ENCODE peak calls at places on chromosomes 7 and 10, in ten cellular contexts. W is Caki2; X is IMR-90; H is progenitor cell of endocrine pancreas; N is activated CD4-positive, alpha-beta T cell treated with anti-CD3 and anti-CD28 coated beads, Interleukin-2, amount 50 U/mL, for 24 hours; F is putamen; J is caudate nucleus; C is NCI-H1105 treated with DMSO at 0.1 percent for 48 hours; M is stimulated activated CD8-positive, alpha-beta memory T cell treated with anti-CD3 and anti-CD28 coated beads, Interleukin-4, amount 100 ng/mL, for 24 hours; I is effector memory CD8-positive, alpha-beta T cell. S is an unnamed sample.

GRCh38 chr10:44316187-44316921 is 68.5 kb downstream of the CXCL12 start:
- DNase-seq in C (no peak), M (no peak), F (no peak), X (no peak), H (no peak), J (no peak), W (peak), N (no peak), I (peak), S (no peak)

GRCh38 chr10:75978213-75978612 is 546.8 kb downstream of the LRMDA start:
- DNase-seq in X (no peak), C (no peak), N (no peak), I (no peak), F (no peak), H (no peak), W (peak), M (no peak), J (no peak), S (no peak)

GRCh38 chr7:97639036-97639435 is 92.8 kb upstream of the TAC1 start:
- DNase-seq in I (no peak), H (no peak), N (no peak), F (no peak), J (no peak), M (no peak), X (no peak), W (peak), C (no peak), S (no peak)

GRCh38 chr10:111835562-111835961 is 348.0 kb downstream of the GPAM start:
- DNase-seq in N (no peak), M (no peak), J (no peak), X (no peak), C (no peak), W (no peak), I (no peak), H (no peak), F (no peak), S (no peak)

GRCh38 chr7:20835111-20835750 is 48.5 kb upstream of the SP8 start:
- DNase-seq in M (no peak), H (no peak), N (no peak), C (no peak), X (no peak), W (no peak), J (no peak), F (no peak), I (no peak), S (no peak)

GRCh38 chr10:5079306-5079830 is 14.8 kb upstream of the AKR1C3 start:
- DNase-seq in C (no peak), M (no peak), I (no peak), N (no peak), F (no peak), W (peak), X (no peak), J (no peak), H (no peak), S (no peak)

GRCh38 chr10:67622984-67623383 is 73.0 kb downstream of the CTNNA3 start:
- DNase-seq in J (no peak), C (no peak), X (no peak), W (no peak), M (no peak), F (no peak), I (no peak), N (no peak), H (no peak), S (no peak)

GRCh38 chr10:129852829-129853228 is 111.2 kb downstream of the EBF3 start:
- DNase-seq in N (no peak), F (no peak), X (no peak), J (no peak), M (no peak), W (no peak), C (peak), H (no peak), I (no peak), S (no peak)

GRCh38 chr10:99430116-99430450 is 341 bp downstream of the GOT1 start:
- DNase-seq in M (no peak), N (no peak), H (no peak), C (peak), F (no peak), X (no peak), W (no peak), I (no peak), J (no peak), S (no peak)

GRCh38 chr7:34158754-34159153 is 253.4 kb downstream of the BMPER start:
- DNase-seq in M (no peak), F (no peak), X (peak), I (no peak), J (no peak), H (no peak), C (no peak), N (no peak), W (no peak), S (no peak)

GRCh38 chr7:150826061-150826849 is 25.7 kb downstream of the TMEM176A start:
- DNase-seq in F (no peak), I (no peak), X (no peak), C (no peak), J (no peak), M (no peak), W (no peak), H (no peak), N (no peak), S (no peak)

GRCh38 chr10:70283071-70283444 is 746 bp downstream of the NPFFR1 start:
- DNase-seq in X (no peak), N (no peak), I (no peak), H (no peak), J (no peak), W (no peak), M (no peak), F (no peak), C (no peak), S (no peak)

GRCh38 chr10:22251751-22252285 is 34.0 kb upstream of the EBLN1 start:
- DNase-seq in X (no peak), J (peak), C (no peak), H (peak), W (peak), I (peak), F (peak), M (peak), N (peak), S (peak)

S was measured in neural crest cell.